ENCODE peak calls at places on chromosomes 7 and 10, in five cellular contexts. F is effector CD4-positive, alpha-beta T cell; X is EH; T is progenitor cell of endocrine pancreas; Y is stimulated activated naive B cell treated with anti-CD40 and anti-IgM and Interleukin-4, amounts not matched to agents 10 μg/mL and 1 μg/mL and 100 μg/mL, for 72 hours. N is an unnamed sample.
A peak's percentile ranks its signal among the peaks of the same experiment; 100 is the strongest.

GRCh38 chr10:115654961-115655360 is 561.8 kb downstream of the ATRNL1 start:
- DNase-seq in F (no peak), X (peak; percentile 0), T (no peak), Y (no peak), N (peak; percentile 36)

GRCh38 chr7:16315280-16315679 is 106.1 kb downstream of the CRPPA start:
- DNase-seq in F (no peak), X (no peak), T (no peak), Y (no peak), N (peak; percentile 17)

GRCh38 chr10:52883996-52884871 is 111.7 kb upstream of the MBL2 start:
- DNase-seq in F (no peak), X (peak; percentile 64), T (peak; percentile 54), Y (peak; percentile 15), N (peak; percentile 52)

GRCh38 chr10:101829561-101830315 is 11.5 kb upstream of the OGA start:
- DNase-seq in F (peak; percentile 65), X (peak; percentile 25), T (peak; percentile 43), Y (peak; percentile 72), N (peak; percentile 25)

GRCh38 chr10:97915761-97916160 is 66.1 kb downstream of the GOLGA7B start:
- DNase-seq in F (no peak), X (no peak), T (no peak), Y (no peak), N (no peak)

GRCh38 chr7:157684157-157684595 is 347.4 kb downstream of the DNAJB6 start:
- DNase-seq in F (no peak), X (no peak), T (no peak), Y (no peak), N (peak; percentile 21)

GRCh38 chr10:89369142-89370105 is 8.4 kb upstream of the IFIT1B start:
- DNase-seq in F (no peak), X (peak; percentile 67), T (no peak), Y (no peak), N (peak; percentile 65)

GRCh38 chr10:6999232-6999925 is 411.5 kb downstream of the SFMBT2 start:
- DNase-seq in F (no peak), X (no peak), T (no peak), Y (no peak), N (no peak)

GRCh38 chr10:22849077-22849810 is 78.6 kb upstream of the ARMC3 start:
- DNase-seq in F (no peak), X (peak; percentile 15), T (no peak), Y (no peak), N (peak; percentile 42)

GRCh38 chr7:157690833-157691382 is 354.1 kb downstream of the DNAJB6 start:
- DNase-seq in F (no peak), X (peak; percentile 19), T (no peak), Y (no peak), N (peak; percentile 80)

GRCh38 chr10:130800281-130800680 is 511.2 kb downstream of the TCERG1L start:
- DNase-seq in F (no peak), X (no peak), T (no peak), Y (no peak), N (no peak)